ENCODE peak calls at places on chromosomes 2 and 18, in six cellular contexts. R is small intestine, W is kidney, I is uterus, V is fibroblast of lung, T is prostate gland. H is an unnamed sample.

GRCh38 chr2:126778561-126779285 is 120.0 kb upstream of the TEX51 start:
- DNase-seq in W (peak; percentile 65), T (no peak), V (no peak), I (no peak), R (peak; percentile 36), H (no peak)

GRCh38 chr2:216774620-216775019 is 79.3 kb upstream of the IGFBP5 start:
- DNase-seq in R (no peak), W (no peak), I (peak; percentile 78), V (peak; percentile 98), T (no peak), H (peak; percentile 94)

GRCh38 chr18:45774065-45774521 is 50.1 kb downstream of the SLC14A1 start:
- DNase-seq in T (peak; percentile 81), V (peak; percentile 72), W (no peak), I (no peak), R (peak; percentile 40), H (no peak)

GRCh38 chr2:165112133-165112573 is 91.7 kb downstream of the SCN3A start:
- DNase-seq in R (no peak), V (no peak), I (no peak), T (no peak), W (no peak), H (no peak)

GRCh38 chr18:55886886-55887285 is 298.9 kb upstream of the TCF4 start:
- DNase-seq in R (no peak), V (no peak), W (no peak), I (no peak), T (no peak), H (peak; percentile 84)

GRCh38 chr18:7941533-7941932 is 374.4 kb downstream of the PTPRM start:
- DNase-seq in I (no peak), R (peak; percentile 89), W (no peak), V (no peak), T (peak; percentile 99), H (no peak)

GRCh38 chr2:126720647-126721046 is 64.7 kb downstream of the GYPC start:
- DNase-seq in R (no peak), I (no peak), W (no peak), V (no peak), T (no peak), H (no peak)

GRCh38 chr2:240959214-240959940 is 39.0 kb upstream of the SNED1 start:
- DNase-seq in V (no peak), W (peak; percentile 71), T (no peak), I (peak; percentile 22), R (no peak), H (peak; percentile 69)

GRCh38 chr2:71833855-71834554 is 313.7 kb downstream of the CYP26B1 start:
- DNase-seq in W (no peak), I (peak; percentile 33), R (no peak), T (no peak), V (peak; percentile 24), H (peak; percentile 79)

GRCh38 chr18:76657428-76657827 is 162.4 kb upstream of the ZNF516 start:
- DNase-seq in I (peak; percentile 35), W (no peak), R (no peak), V (peak; percentile 11), T (peak; percentile 46), H (no peak)

GRCh38 chr2:203673933-203674332 is 32.5 kb upstream of the CD28 start:
- DNase-seq in I (no peak), W (no peak), R (no peak), V (peak; percentile 64), T (no peak), H (peak; percentile 42)

GRCh38 chr2:72149556-72150156 is 2.0 kb upstream of the CYP26B1 start:
- DNase-seq in R (no peak), I (no peak), V (peak; percentile 23), W (peak; percentile 66), T (peak; percentile 10), H (peak; percentile 81)

GRCh38 chr2:206555721-206556120 is 86.6 kb upstream of the FAM237A start:
- DNase-seq in I (no peak), T (no peak), W (no peak), V (peak; percentile 26), R (no peak), H (no peak)

GRCh38 chr2:173436088-173436487 is 81.4 kb downstream of the CDCA7 start:
- DNase-seq in V (no peak), R (no peak), T (no peak), I (no peak), W (no peak), H (no peak)

GRCh38 chr2:143282684-143283083 is 153.5 kb downstream of the ARHGAP15 start:
- DNase-seq in R (no peak), I (no peak), W (no peak), V (no peak), T (no peak), H (no peak)

GRCh38 chr18:62420513-62421209 is 95.6 kb downstream of the TNFRSF11A start:
- DNase-seq in V (peak; percentile 74), W (no peak), T (peak; percentile 41), R (peak; percentile 96), I (peak; percentile 36), H (peak; percentile 58)

GRCh38 chr18:59952283-59953007 is 52.6 kb downstream of the PMAIP1 start:
- DNase-seq in T (no peak), I (no peak), W (no peak), R (no peak), V (no peak), H (no peak)

GRCh38 chr18:21678897-21679296 is 25.7 kb downstream of the ABHD3 start:
- DNase-seq in W (no peak), V (no peak), I (no peak), R (no peak), T (no peak), H (no peak)

GRCh38 chr18:3340682-3341097 is 78.8 kb downstream of the MYL12B start:
- DNase-seq in I (no peak), R (peak; percentile 13), T (no peak), W (no peak), V (no peak), H (no peak)

GRCh38 chr18:7953085-7953958 is 386.2 kb downstream of the PTPRM start:
- DNase-seq in W (no peak), V (no peak), I (no peak), R (peak; percentile 68), T (no peak), H (no peak)

GRCh38 chr2:239820836-239821693 is 204.1 kb downstream of the NDUFA10 start:
- DNase-seq in T (no peak), V (no peak), I (no peak), R (no peak), W (peak; percentile 56), H (peak; percentile 46)

GRCh38 chr2:101113441-101114267 is 37.5 kb downstream of the TBC1D8 start:
- DNase-seq in V (peak; percentile 9), T (peak; percentile 87), I (peak; percentile 57), W (no peak), R (no peak), H (no peak)

GRCh38 chr2:143192085-143192484 is 62.9 kb downstream of the ARHGAP15 start:
- DNase-seq in I (no peak), W (no peak), T (no peak), V (no peak), R (no peak), H (no peak)

GRCh38 chr18:4284528-4284927 is 170.6 kb downstream of the DLGAP1 start:
- DNase-seq in I (no peak), V (no peak), R (no peak), W (no peak), T (no peak), H (no peak)

GRCh38 chr2:48345176-48345575 is 184.8 kb upstream of the STON1 start:
- DNase-seq in W (no peak), I (no peak), R (no peak), T (no peak), V (no peak), H (no peak)

GRCh38 chr2:48346124-48346536 is 183.8 kb upstream of the STON1 start:
- DNase-seq in V (peak; percentile 88), T (no peak), R (no peak), W (peak; percentile 73), I (peak; percentile 48), H (no peak)

GRCh38 chr2:48343154-48343553 is 186.8 kb upstream of the STON1 start:
- DNase-seq in T (no peak), V (no peak), W (no peak), R (no peak), I (no peak), H (no peak)

GRCh38 chr2:48343571-48344440 is 186.1 kb upstream of the STON1 start:
- DNase-seq in I (no peak), W (no peak), R (peak; percentile 62), T (no peak), V (peak; percentile 96), H (no peak)

DNA sequence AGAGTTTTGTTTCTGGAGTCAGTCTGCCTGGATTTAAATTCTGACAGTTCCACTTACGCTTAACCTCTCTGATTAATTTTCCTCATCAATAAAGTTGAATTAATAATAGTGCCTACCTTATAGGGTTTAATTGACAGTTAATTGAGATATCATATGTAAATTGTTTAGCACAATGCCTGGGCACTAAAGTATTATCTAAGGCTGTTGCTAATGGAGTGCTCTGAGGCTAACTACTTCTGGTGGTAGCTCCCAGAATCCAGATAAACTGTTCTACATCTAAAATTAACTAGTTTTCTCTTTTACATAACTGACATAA is 185.6 kb upstream of the STON1 start:
- DNase-seq in T (no peak), W (no peak), I (no peak), V (no peak), R (no peak), H (no peak)
- H3K4me3 ChIP-seq in T (peak overlapping the region; percentile 12), W (peak overlapping the region; percentile 48), I (no peak overlapping the region), V (peak overlapping the region; percentile 50), R (no peak overlapping the region), H (peak overlapping the region; percentile 53)

GRCh38 chr2:42495234-42495581 is 1.4 kb upstream of the KCNG3 start:
- DNase-seq in V (no peak), R (no peak), T (no peak), I (no peak), W (no peak), H (no peak)

GRCh38 chr2:42494434-42495233 is 852 bp upstream of the KCNG3 start:
- DNase-seq in V (peak; percentile 65), I (peak; percentile 70), W (peak; percentile 83), T (peak; percentile 76), R (peak; percentile 78), H (peak; percentile 94)

GRCh38 chr2:42493885-42494433 is at the start of gene KCNG3:
- DNase-seq in I (peak; percentile 52), R (peak; percentile 68), W (peak; percentile 83), T (peak; percentile 61), V (peak; percentile 41), H (peak; percentile 95)

GRCh38 chr2:42492691-42493467 is 903 bp downstream of the KCNG3 start:
- DNase-seq in R (peak; percentile 28), V (peak; percentile 5), T (no peak), W (peak; percentile 71), I (no peak), H (no peak)

GRCh38 chr2:42493468-42493884 is 306 bp downstream of the KCNG3 start:
- DNase-seq in I (no peak), R (no peak), W (peak; percentile 71), V (no peak), T (no peak), H (no peak)
- H3K4me1 ChIP-seq in I (peaks cover 5% of the 10 kb centered on the region), R (peaks cover 1% of the 10 kb centered on the region), W (no peaks in the 10 kb centered on the region), V (peaks cover 2% of the 10 kb centered on the region), T (no peaks in the 10 kb centered on the region), H (peaks cover 10% of the 10 kb centered on the region)

GRCh38 chr18:78528437-78529228 is 451.0 kb upstream of the SALL3 start:
- DNase-seq in V (no peak), W (no peak), R (no peak), T (no peak), I (no peak), H (no peak)
- H3K4me3 ChIP-seq in V (no peak overlapping the region), W (no peak overlapping the region), R (no peak overlapping the region), T (no peak overlapping the region), I (no peak overlapping the region), H (no peak overlapping the region)

DNA sequence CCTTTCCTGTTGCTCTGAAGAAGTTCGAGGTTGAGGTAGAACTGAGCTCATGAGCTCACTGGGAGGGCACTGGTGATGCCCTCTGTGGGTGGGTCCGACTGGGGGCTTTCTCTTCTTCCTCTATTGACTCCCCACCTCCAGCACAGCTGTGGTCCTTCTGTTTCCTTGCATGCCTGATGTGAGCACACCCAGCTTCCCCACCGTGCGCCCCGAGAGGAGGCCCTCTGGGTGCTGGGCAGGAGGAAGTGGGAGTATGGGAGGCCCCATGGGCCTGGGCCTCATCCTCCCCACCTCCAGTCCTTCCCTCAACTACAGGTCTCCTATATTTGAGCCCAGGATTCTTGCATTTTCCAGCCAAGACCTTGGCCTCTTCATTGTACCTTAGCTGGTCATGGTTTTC is 21.0 kb downstream of the SPEG start:
- DNase-seq in R (no peak), T (no peak), I (no peak), V (no peak), W (no peak), H (no peak)
- H3K4me1 ChIP-seq in R (no peaks in the 10 kb centered on the region), T (peaks cover 5% of the 10 kb centered on the region), I (peaks cover 22% of the 10 kb centered on the region), V (peaks cover 31% of the 10 kb centered on the region), W (no peaks in the 10 kb centered on the region), H (peaks cover 52% of the 10 kb centered on the region)